ENCODE peak calls at places on chromosomes 7 and 10, in nine cellular contexts. F is IMR-90; K is OCI-LY7; D is neural crest cell; H is iris pigment epithelial cell; Y is central memory CD4-positive, alpha-beta T cell; W is retina; U is HT1080; A is fibroblast of gingiva. M is an unnamed sample.

GRCh38 chr10:24503627-24504320 is 219.9 kb downstream of the ARHGAP21 start:
- DNase-seq in F (peak; percentile 90), K (peak; percentile 26), D (peak; percentile 22), H (peak; percentile 42), Y (peak; percentile 3), W (peak; percentile 62), U (peak; percentile 62), A (peak; percentile 14), M (peak; percentile 32)

GRCh38 chr10:102540023-102540422 is 36.3 kb downstream of the SUFU start:
- DNase-seq in F (peak; percentile 30), K (peak; percentile 26), D (no peak), H (peak; percentile 35), Y (no peak), W (no peak), U (peak; percentile 28), A (peak; percentile 14), M (no peak)

GRCh38 chr7:10483671-10484070 is 490.0 kb upstream of the PHF14 start:
- DNase-seq in F (no peak), K (no peak), D (no peak), H (no peak), Y (no peak), W (no peak), U (peak; percentile 77), A (no peak), M (no peak)

GRCh38 chr7:106152313-106152665 is 40.2 kb upstream of the SYPL1 start:
- DNase-seq in F (no peak), K (no peak), D (no peak), H (no peak), Y (no peak), W (no peak), U (no peak), A (no peak), M (no peak)

GRCh38 chr10:43120948-43121290 is 17.3 kb upstream of the CSGALNACT2 start:
- DNase-seq in F (peak; percentile 8), K (peak; percentile 59), D (no peak), H (no peak), Y (peak; percentile 43), W (no peak), U (peak; percentile 58), A (no peak), M (no peak)

GRCh38 chr10:66786705-66787104 is 139.1 kb upstream of the LRRTM3 start:
- DNase-seq in F (no peak), K (no peak), D (no peak), H (no peak), Y (no peak), W (no peak), U (no peak), A (no peak), M (no peak)

GRCh38 chr7:87596136-87596535 is 4.5 kb downstream of the ABCB1 start:
- DNase-seq in F (no peak), K (no peak), D (no peak), H (no peak), Y (no peak), W (no peak), U (no peak), A (no peak), M (no peak)

GRCh38 chr10:42988069-42988468 is 88.8 kb upstream of the RET start:
- DNase-seq in F (no peak), K (no peak), D (no peak), H (no peak), Y (no peak), W (no peak), U (no peak), A (no peak), M (peak; percentile 3)

GRCh38 chr7:80732635-80733034 is 94.2 kb downstream of the CD36 start:
- DNase-seq in F (no peak), K (peak; percentile 10), D (no peak), H (no peak), Y (no peak), W (no peak), U (no peak), A (no peak), M (peak; percentile 37)

GRCh38 chr7:105244594-105244993 is 144.1 kb downstream of the SRPK2 start:
- DNase-seq in F (no peak), K (no peak), D (no peak), H (no peak), Y (no peak), W (no peak), U (no peak), A (no peak), M (no peak)

GRCh38 chr7:1999278-1999984 is 233.3 kb downstream of the MAD1L1 start:
- DNase-seq in F (no peak), K (no peak), D (no peak), H (no peak), Y (no peak), W (no peak), U (no peak), A (no peak), M (peak; percentile 4)

GRCh38 chr7:1226155-1226901 is 6.3 kb upstream of the UNCX start:
- DNase-seq in F (no peak), K (no peak), D (no peak), H (no peak), Y (no peak), W (peak; percentile 75), U (no peak), A (no peak), M (no peak)

GRCh38 chr7:33841658-33842057 is 63.7 kb upstream of the BMPER start:
- DNase-seq in F (peak; percentile 25), K (no peak), D (no peak), H (peak; percentile 33), Y (no peak), W (no peak), U (no peak), A (peak; percentile 43), M (no peak)

GRCh38 chr10:32981760-32982159 is 23.7 kb upstream of the ITGB1 start:
- DNase-seq in F (peak; percentile 68), K (peak; percentile 37), D (no peak), H (peak; percentile 54), Y (peak; percentile 39), W (no peak), U (peak; percentile 63), A (peak; percentile 47), M (no peak)

GRCh38 chr7:107090452-107090851 is 45.9 kb downstream of the PRKAR2B start:
- DNase-seq in F (no peak), K (peak; percentile 98), D (no peak), H (no peak), Y (no peak), W (no peak), U (no peak), A (no peak), M (no peak)

GRCh38 chr7:144384555-144385245 is 18.8 kb downstream of the NOBOX start:
- DNase-seq in F (no peak), K (no peak), D (no peak), H (peak; percentile 77), Y (no peak), W (no peak), U (peak; percentile 70), A (no peak), M (no peak)

GRCh38 chr10:89042547-89042946 is 51.9 kb downstream of the FAS start:
- DNase-seq in F (no peak), K (no peak), D (no peak), H (no peak), Y (no peak), W (no peak), U (no peak), A (no peak), M (no peak)

GRCh38 chr7:36639826-36640225 is 84.5 kb downstream of the AOAH start:
- DNase-seq in F (no peak), K (no peak), D (no peak), H (no peak), Y (peak; percentile 45), W (no peak), U (no peak), A (no peak), M (no peak)

GRCh38 chr10:60942604-60943269 is 1.2 kb downstream of the RHOBTB1 start:
- DNase-seq in F (peak; percentile 31), K (no peak), D (no peak), H (peak; percentile 76), Y (no peak), W (no peak), U (no peak), A (peak; percentile 11), M (no peak)

GRCh38 chr10:123038782-123039631 is 30.2 kb downstream of the ACADSB start:
- DNase-seq in F (no peak), K (no peak), D (no peak), H (no peak), Y (no peak), W (no peak), U (no peak), A (no peak), M (no peak)

GRCh38 chr7:106679153-106679931 is 18.4 kb upstream of the CCDC71L start:
- DNase-seq in F (peak; percentile 29), K (no peak), D (no peak), H (peak; percentile 93), Y (no peak), W (no peak), U (peak; percentile 13), A (peak; percentile 2), M (no peak)

GRCh38 chr7:2502647-2502966 is 17.0 kb upstream of the LFNG start:
- DNase-seq in F (no peak), K (no peak), D (no peak), H (no peak), Y (no peak), W (no peak), U (no peak), A (no peak), M (no peak)

GRCh38 chr7:155222578-155222977 is 75.1 kb upstream of the INSIG1 start:
- DNase-seq in F (no peak), K (no peak), D (no peak), H (no peak), Y (no peak), W (no peak), U (no peak), A (no peak), M (no peak)

GRCh38 chr7:121195859-121196588 is 132.8 kb upstream of the WNT16 start:
- DNase-seq in F (peak; percentile 36), K (no peak), D (no peak), H (peak; percentile 63), Y (no peak), W (peak; percentile 21), U (no peak), A (no peak), M (no peak)

GRCh38 chr7:81788241-81788640 is 18.4 kb upstream of the HGF start:
- DNase-seq in F (no peak), K (peak; percentile 7), D (no peak), H (no peak), Y (no peak), W (no peak), U (no peak), A (no peak), M (no peak)

GRCh38 chr7:41437257-41438196 is 265.4 kb downstream of the INHBA start:
- DNase-seq in F (no peak), K (no peak), D (no peak), H (no peak), Y (no peak), W (no peak), U (peak; percentile 57), A (peak; percentile 74), M (no peak)

GRCh38 chr7:108004220-108005142 is 1.5 kb upstream of the LAMB1 start:
- DNase-seq in F (peak; percentile 70), K (no peak), D (no peak), H (peak; percentile 76), Y (no peak), W (peak; percentile 44), U (peak; percentile 46), A (peak; percentile 36), M (no peak)

GRCh38 chr7:128891110-128891941 is 19.2 kb downstream of the KCP start:
- DNase-seq in F (no peak), K (no peak), D (no peak), H (no peak), Y (no peak), W (no peak), U (no peak), A (no peak), M (peak; percentile 17)

M was measured in BE2C.